ENCODE peak calls at places on chromosome 1, in seven cellular contexts. I is activated naive CD8-positive, alpha-beta T cell treated with anti-CD3 and anti-CD28 coated beads, Interleukin-2, amount 50 U/mL, for 16 hours; M is PC-9; U is stimulated activated CD4-positive, alpha-beta T cell treated with anti-CD3 and anti-CD28 coated beads, Interleukin-12 subunit alpha, Interleukin-12 subunit beta, amount 100 ng/mL, for 4 hours; L is HT1080; F is lower leg skin; P is T-helper 17 cell. S is an unnamed sample.

GRCh38 chr1:44660176-44660575 is 14.1 kb downstream of the TMEM53 start:
- DNase-seq in I (no peak), M (no peak), U (no peak), L (no peak), F (no peak), P (no peak), S (peak; percentile 72)

GRCh38 chr1:110928904-110929303 is 34.8 kb downstream of the LRIF1 start:
- DNase-seq in I (no peak), M (no peak), U (no peak), L (no peak), F (no peak), P (no peak), S (no peak)

GRCh38 chr1:175599212-175599681 is 144.1 kb downstream of the TNR start:
- DNase-seq in I (no peak), M (no peak), U (no peak), L (no peak), F (no peak), P (no peak), S (no peak)

GRCh38 chr1:235011599-235012435 is 116.8 kb downstream of the TOMM20 start:
- DNase-seq in I (peak; percentile 89), M (peak; percentile 89), U (peak; percentile 86), L (peak; percentile 100), F (peak; percentile 91), P (peak; percentile 90), S (peak; percentile 58)

GRCh38 chr1:213284626-213285025 is 233.6 kb downstream of the RPS6KC1 start:
- DNase-seq in I (no peak), M (no peak), U (no peak), L (peak; percentile 15), F (no peak), P (no peak), S (no peak)

GRCh38 chr1:19405761-19406481 is 79.4 kb downstream of the CAPZB start:
- DNase-seq in I (no peak), M (no peak), U (no peak), L (no peak), F (no peak), P (no peak), S (no peak)

GRCh38 chr1:212600071-212600915 is 8.3 kb upstream of the ATF3 start:
- DNase-seq in I (no peak), M (no peak), U (no peak), L (no peak), F (no peak), P (no peak), S (no peak)

GRCh38 chr1:243473281-243474210 is 217.7 kb downstream of the SDCCAG8 start:
- DNase-seq in I (no peak), M (no peak), U (no peak), L (no peak), F (no peak), P (no peak), S (no peak)

GRCh38 chr1:230584660-230585059 is 57.6 kb upstream of the COG2 start:
- DNase-seq in I (no peak), M (no peak), U (no peak), L (no peak), F (no peak), P (no peak), S (no peak)